ENCODE peak calls at places on chromosomes 7 and 10, in six cellular contexts. K is Panc1, N is omental fat pad, O is natural killer cell, Q is spleen, X is AG09319. E is an unnamed sample.

GRCh38 chr10:74923556-74923955 is 97.2 kb downstream of the KAT6B start:
- DNase-seq in K (no peak), N (no peak), O (peak; percentile 22), Q (no peak), X (no peak), E (peak; percentile 40)

GRCh38 chr10:132132391-132132841 is 54.3 kb upstream of the DPYSL4 start:
- DNase-seq in K (no peak), N (no peak), O (no peak), Q (peak; percentile 61), X (no peak), E (no peak)

GRCh38 chr10:79202188-79203013 is 133.6 kb downstream of the ZMIZ1 start:
- DNase-seq in K (no peak), N (no peak), O (no peak), Q (peak; percentile 84), X (no peak), E (peak; percentile 63)

GRCh38 chr10:92816106-92816505 is 32.2 kb upstream of the EXOC6 start:
- DNase-seq in K (no peak), N (no peak), O (no peak), Q (no peak), X (peak; percentile 71), E (no peak)

GRCh38 chr10:22992075-22992474 is 64.2 kb downstream of the ARMC3 start:
- DNase-seq in K (no peak), N (no peak), O (no peak), Q (no peak), X (no peak), E (peak; percentile 60)

GRCh38 chr7:143038635-143039034 is 11.7 kb upstream of the OR9A2 start:
- DNase-seq in K (no peak), N (no peak), O (no peak), Q (no peak), X (no peak), E (no peak)

GRCh38 chr10:23293145-23293724 is 51.4 kb downstream of the C10orf67 start:
- DNase-seq in K (no peak), N (no peak), O (no peak), Q (no peak), X (no peak), E (peak; percentile 76)

GRCh38 chr10:3445688-3446087 is 273.1 kb upstream of the PITRM1 start:
- DNase-seq in K (no peak), N (no peak), O (no peak), Q (no peak), X (no peak), E (no peak)

GRCh38 chr7:98058186-98058585 is 48.5 kb upstream of the LMTK2 start:
- DNase-seq in K (no peak), N (no peak), O (no peak), Q (no peak), X (no peak), E (no peak)

GRCh38 chr10:82736305-82736704 is 861.3 kb downstream of the NRG3 start:
- DNase-seq in K (no peak), N (no peak), O (no peak), Q (no peak), X (no peak), E (no peak)

GRCh38 chr7:131000873-131001272 is 266.9 kb upstream of the KLF14 start:
- DNase-seq in K (no peak), N (no peak), O (no peak), Q (no peak), X (no peak), E (no peak)

GRCh38 chr10:7891634-7892033 is 73.3 kb downstream of the TAF3 start:
- DNase-seq in K (no peak), N (no peak), O (no peak), Q (no peak), X (no peak), E (no peak)

GRCh38 chr10:104072786-104073185 is 12.9 kb downstream of the COL17A1 start:
- DNase-seq in K (no peak), N (no peak), O (no peak), Q (no peak), X (no peak), E (no peak)

GRCh38 chr10:122188706-122189105 is 82.4 kb upstream of the BTBD16 start:
- DNase-seq in K (no peak), N (no peak), O (no peak), Q (no peak), X (no peak), E (no peak)

GRCh38 chr7:155255660-155256059 is 42.0 kb upstream of the INSIG1 start:
- DNase-seq in K (no peak), N (no peak), O (no peak), Q (no peak), X (no peak), E (no peak)

GRCh38 chr7:1236132-1236655 is 3.5 kb downstream of the UNCX start:
- DNase-seq in K (no peak), N (no peak), O (no peak), Q (no peak), X (no peak), E (no peak)

DNA sequence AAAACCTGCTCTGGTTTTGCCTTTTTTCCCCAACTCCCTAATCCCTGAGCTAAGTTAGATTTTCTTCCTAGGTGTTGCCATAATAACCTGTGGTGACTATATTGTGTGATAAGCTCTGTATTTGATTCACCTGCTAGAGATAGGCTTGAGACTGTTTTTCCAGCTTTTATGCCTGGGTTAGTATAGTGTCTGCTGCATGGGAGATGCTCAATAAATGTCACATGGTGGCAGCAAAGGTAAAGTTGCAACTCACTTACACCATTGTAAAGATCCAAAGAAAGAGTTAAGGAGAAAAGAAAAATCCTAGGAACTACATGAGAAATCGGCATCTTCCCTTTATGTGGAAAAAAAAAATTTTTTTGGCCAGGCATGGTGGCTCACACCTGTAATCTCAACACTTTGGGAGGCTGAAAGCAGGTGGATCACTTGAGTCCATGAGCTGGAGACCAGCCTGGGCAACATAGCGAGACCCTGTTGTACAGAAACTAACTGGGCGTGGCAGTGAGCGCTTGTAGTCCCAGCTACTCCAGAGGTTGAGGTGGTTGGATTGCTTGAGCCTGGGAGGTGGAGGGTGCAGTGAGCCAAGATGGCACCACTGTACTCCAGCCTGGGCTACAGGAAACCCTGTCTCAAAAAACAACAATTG is 3.7 kb downstream of the CCNJ start:
- DNase-seq in K (no peak), N (no peak), O (no peak), Q (no peak), X (no peak), E (no peak)
- TF ChIP-seq CTCF in K (peak; percentile 45), N (no peak), O (no peak), Q (no peak), X (no peak), E (no peak)

DNA sequence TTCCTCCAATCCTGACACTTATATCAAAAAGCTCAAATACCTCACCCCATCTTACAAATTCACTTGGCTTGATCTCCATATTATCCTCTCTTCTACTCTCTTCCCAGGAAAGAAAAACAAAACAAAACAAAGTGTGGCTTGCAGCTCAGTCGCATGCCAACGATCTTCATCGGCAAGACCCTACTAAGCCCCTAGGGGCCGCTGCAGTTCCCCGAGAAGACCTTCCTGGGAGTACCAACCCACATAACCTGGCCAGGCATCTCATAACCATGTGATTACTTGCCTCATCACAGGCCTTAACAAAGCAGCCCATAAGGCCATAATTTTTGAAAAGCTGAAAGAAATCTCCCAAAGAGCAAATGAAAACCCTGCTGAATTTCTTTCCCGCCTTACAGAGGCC is 103.7 kb downstream of the ZNF92 start:
- DNase-seq in K (no peak), N (no peak), O (no peak), Q (no peak), X (no peak), E (peak; percentile 18)
- TF ChIP-seq CTCF in K (peak; percentile 74), N (no peak), O (no peak), Q (no peak), X (no peak), E (no peak)

GRCh38 chr10:43648083-43648391 is 644 bp downstream of the ZNF32 start:
- DNase-seq in K (no peak), N (no peak), O (no peak), Q (no peak), X (no peak), E (no peak)

GRCh38 chr10:43647576-43647975 is 1.1 kb downstream of the ZNF32 start:
- DNase-seq in K (no peak), N (no peak), O (no peak), Q (no peak), X (no peak), E (no peak)

GRCh38 chr10:43648392-43649148 is at the start of gene ZNF32:
- DNase-seq in K (peak; percentile 20), N (no peak), O (peak; percentile 75), Q (peak; percentile 94), X (peak; percentile 65), E (peak; percentile 86)

GRCh38 chr10:43644252-43644651 is 4.4 kb downstream of the ZNF32 start:
- DNase-seq in K (no peak), N (no peak), O (no peak), Q (no peak), X (no peak), E (no peak)

DNA sequence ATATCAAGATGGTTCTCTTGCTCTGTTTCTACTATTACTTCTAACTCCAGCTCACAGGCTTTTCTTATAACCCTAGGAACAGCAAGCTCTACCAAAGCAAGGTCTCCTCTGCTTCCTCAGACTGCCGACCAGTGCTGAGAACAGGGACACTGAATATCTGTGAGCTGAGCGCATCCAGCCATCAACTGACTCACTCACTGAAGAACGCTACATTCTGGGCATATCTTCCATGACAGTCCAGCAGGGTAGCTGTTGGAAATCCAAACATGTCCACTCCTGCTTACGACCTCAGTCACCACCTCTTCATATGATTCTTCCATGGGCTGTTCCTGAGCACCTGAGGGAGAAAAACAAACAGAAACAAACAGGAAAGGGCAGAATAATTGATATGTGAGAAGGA is 2.8 kb downstream of the ZNF32 start:
- DNase-seq in K (no peak), N (no peak), O (no peak), Q (no peak), X (no peak), E (no peak)
- TF ChIP-seq CTCF in K (no peak), N (no peak), O (no peak), Q (no peak), X (no peak), E (no peak)

GRCh38 chr7:96322373-96322695 is 436 bp upstream of the SLC25A13 start:
- DNase-seq in K (no peak), N (no peak), O (no peak), Q (no peak), X (no peak), E (no peak)

GRCh38 chr7:96321041-96321669 is 743 bp downstream of the SLC25A13 start:
- DNase-seq in K (peak; percentile 58), N (peak; percentile 63), O (no peak), Q (peak; percentile 95), X (peak; percentile 42), E (peak; percentile 76)

GRCh38 chr7:96320437-96320836 is 1.5 kb downstream of the SLC25A13 start:
- DNase-seq in K (no peak), N (no peak), O (no peak), Q (no peak), X (no peak), E (peak; percentile 37)

GRCh38 chr7:96321670-96322372 is at the start of gene SLC25A13:
- DNase-seq in K (peak; percentile 69), N (peak; percentile 68), O (peak; percentile 59), Q (peak; percentile 97), X (peak; percentile 65), E (peak; percentile 73)

DNA sequence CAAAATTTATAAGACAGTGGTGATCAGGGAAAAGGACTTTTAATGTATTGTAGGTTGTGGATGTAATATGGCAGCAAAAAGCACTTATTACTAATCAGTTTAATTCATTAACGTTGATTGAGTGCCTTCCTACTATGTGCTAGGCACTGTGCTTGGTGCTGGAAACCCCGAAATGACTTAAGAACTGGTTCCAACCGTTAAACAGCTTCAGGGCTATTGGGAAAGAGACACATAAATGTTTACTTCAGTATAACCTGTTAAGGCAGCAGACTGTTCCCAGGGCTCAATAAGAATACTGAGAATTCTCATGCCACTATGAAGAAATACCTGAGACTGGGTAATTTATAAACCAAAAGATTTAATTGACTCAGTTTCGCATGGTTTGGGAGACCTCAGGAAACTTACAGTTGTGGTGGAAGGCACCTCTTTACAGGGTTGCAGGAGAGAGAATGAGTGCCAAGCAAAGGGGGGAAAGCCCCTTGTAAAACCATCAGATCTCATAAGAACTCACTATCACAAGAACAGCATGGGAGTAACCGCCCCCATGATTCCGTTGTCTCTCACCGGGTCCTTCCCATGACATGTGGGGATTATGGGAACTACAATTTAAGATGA is 1.1 kb upstream of the SLC25A13 start:
- DNase-seq in K (no peak), N (no peak), O (no peak), Q (no peak), X (no peak), E (peak; percentile 42)
- TF ChIP-seq CTCF in K (no peak), N (no peak), O (no peak), Q (no peak), X (no peak), E (no peak)